ENCODE peak calls at places on chromosomes 6 and 20, in four cellular contexts. E is nephron progenitor cell, M is cardiac muscle cell, S is right atrium auricular region. U is an unnamed sample.

GRCh38 chr6:15770347-15771143 is 107.7 kb upstream of the DTNBP1 start:
- DNase-seq in E (no peak), M (no peak), S (no peak), U (no peak)

GRCh38 chr6:27547157-27548075 is 74.5 kb upstream of the ZNF184 start:
- DNase-seq in E (peak), M (peak), S (no peak), U (peak)

GRCh38 chr6:115882174-115882573 is 178.5 kb downstream of the FRK start:
- DNase-seq in E (no peak), M (no peak), S (no peak), U (no peak)

GRCh38 chr6:33824461-33825154 is 20.8 kb upstream of the MLN start:
- DNase-seq in E (no peak), M (no peak), S (peak), U (peak)

GRCh38 chr6:166282394-166283032 is 25.7 kb downstream of the PRR18 start:
- DNase-seq in E (no peak), M (no peak), S (no peak), U (no peak)

GRCh38 chr6:56708810-56709597 is 66.3 kb upstream of the DST start:
- DNase-seq in E (no peak), M (peak), S (no peak), U (peak)

GRCh38 chr20:38355161-38356012 is 9.1 kb downstream of the LBP start:
- DNase-seq in E (no peak), M (no peak), S (no peak), U (no peak)

GRCh38 chr6:41502607-41503434 is 43.4 kb upstream of the FOXP4 start:
- DNase-seq in E (peak), M (no peak), S (peak), U (no peak)

GRCh38 chr20:41308290-41308691 is 9.2 kb downstream of the ZHX3 start:
- DNase-seq in E (no peak), M (no peak), S (no peak), U (peak)

GRCh38 chr6:40328376-40328987 is 258.7 kb downstream of the LRFN2 start:
- DNase-seq in E (peak), M (peak), S (no peak), U (peak)

GRCh38 chr20:24779166-24779565 is 169.9 kb upstream of the CST7 start:
- DNase-seq in E (no peak), M (no peak), S (no peak), U (no peak)

GRCh38 chr6:27541932-27542297 is 69.0 kb upstream of the ZNF184 start:
- DNase-seq in E (no peak), M (no peak), S (no peak), U (no peak)

GRCh38 chr6:3525915-3526314 is 69.1 kb upstream of the SLC22A23 start:
- DNase-seq in E (no peak), M (no peak), S (no peak), U (peak)

GRCh38 chr6:45006893-45007292 is 321.2 kb upstream of the RUNX2 start:
- DNase-seq in E (no peak), M (no peak), S (no peak), U (no peak)
- TF ChIP-seq CTCF in E (no peak), M (no peak), S (no peak), U (no peak)

DNA sequence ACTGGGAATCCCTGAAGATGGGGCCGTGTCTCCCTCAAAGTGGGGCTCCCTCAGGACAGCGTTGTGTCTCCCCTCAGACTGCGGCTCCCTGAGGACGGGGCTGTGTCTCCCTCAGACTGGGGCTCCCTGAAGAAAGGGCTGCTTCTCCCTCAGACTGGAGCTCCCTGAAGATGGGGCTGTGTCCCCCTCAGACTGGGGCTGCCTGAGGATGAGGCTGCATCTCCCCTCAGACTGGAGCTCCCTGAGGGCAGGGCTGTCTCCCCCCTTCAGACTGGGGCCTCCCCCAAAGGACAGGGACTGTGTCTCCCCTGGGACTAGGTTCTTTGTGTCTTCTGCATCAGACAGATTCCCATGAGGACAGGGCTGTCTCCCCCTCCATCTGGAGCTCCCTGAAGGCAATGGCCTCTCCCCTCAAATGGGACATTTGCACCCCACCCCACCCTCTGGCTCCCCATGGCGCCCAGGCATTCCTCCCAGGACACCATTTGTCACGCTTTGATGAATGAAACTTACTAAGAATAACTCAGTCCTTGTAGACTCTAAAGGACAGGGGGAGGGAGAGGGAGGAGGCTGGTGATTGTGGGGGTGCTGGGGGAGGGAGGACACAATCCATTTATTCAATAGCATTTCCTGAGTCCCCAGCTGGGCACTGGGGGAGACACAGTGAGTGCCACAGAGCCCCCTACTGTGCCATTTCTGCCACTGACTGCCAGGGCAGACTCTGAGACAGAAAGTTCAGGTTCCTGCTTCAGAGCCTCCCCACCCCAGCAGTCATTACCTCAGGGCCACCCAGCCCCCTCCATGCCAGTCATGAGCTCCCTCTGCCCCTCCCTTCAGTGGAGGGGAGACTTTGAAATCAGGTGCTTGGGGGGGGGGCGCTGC is 122.4 kb downstream of the MRPL14 start:
- DNase-seq in E (no peak), M (peak), S (no peak), U (peak)
- TF ChIP-seq CTCF in E (no peak), M (peak), S (peak), U (peak)

DNA sequence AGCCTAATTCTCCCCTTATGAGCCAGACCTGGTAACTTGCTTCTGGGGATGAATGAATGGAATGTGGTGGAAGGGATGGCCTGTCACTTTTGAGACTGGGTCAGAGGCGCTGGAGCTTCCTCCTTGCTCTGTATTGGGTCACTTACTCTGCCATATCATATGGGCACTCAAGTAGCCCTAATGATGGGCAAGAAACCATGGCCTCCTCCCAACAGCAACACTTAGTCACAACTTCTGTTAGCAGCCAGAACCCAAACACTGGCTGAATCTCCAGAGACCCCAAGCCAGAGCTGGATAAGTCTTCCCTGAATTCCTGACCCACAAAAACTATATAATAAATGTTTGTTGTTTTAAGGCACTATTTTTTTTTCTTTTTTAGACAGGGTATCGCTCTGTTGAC is 5.5 kb downstream of the E2F1 start:
- DNase-seq in E (no peak), M (no peak), S (no peak), U (no peak)
- TF ChIP-seq CTCF in E (no peak), M (no peak), S (no peak), U (no peak)

DNA sequence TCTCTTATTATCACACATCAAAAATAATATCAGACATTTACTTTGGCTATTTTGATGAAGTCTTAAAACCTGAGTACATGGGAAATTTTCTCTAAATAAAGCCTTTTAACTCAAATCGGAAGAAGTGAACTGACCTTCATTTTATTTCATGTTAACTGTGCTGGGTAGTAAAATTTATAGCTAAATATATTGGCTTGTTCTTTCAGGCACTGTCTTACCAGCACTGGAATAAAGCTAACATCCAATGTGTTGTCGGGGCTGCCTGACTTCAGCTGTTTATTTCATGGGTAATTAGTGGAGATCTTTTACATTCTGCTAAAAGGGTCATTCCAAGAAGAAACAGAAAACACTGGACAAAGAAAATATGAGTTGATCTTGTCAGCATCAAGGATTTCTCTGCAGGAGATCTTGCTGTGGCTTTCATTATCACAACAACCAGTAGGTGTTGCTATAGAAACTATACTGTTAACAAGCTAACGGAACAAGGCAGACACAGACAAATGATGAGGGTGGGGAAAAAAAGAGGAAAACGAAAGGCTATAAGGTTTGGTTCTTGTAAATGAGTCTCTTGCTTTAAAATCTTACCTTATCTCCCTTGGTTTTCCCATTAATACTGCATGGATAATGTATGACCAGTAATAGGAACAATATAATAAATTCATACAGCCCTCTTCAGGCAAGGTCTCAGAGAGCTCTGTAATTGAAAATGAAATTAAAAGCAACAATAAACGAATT is 206.9 kb downstream of the SIM1 start:
- DNase-seq in E (no peak), M (no peak), S (no peak), U (peak)
- TF ChIP-seq CTCF in E (no peak), M (peak), S (no peak), U (peak)

GRCh38 chr6:131914967-131915751 is 36.0 kb downstream of the CCN2 start:
- DNase-seq in E (peak), M (peak), S (peak), U (peak)
- TF ChIP-seq CTCF in E (peak), M (peak), S (peak), U (peak)

DNA sequence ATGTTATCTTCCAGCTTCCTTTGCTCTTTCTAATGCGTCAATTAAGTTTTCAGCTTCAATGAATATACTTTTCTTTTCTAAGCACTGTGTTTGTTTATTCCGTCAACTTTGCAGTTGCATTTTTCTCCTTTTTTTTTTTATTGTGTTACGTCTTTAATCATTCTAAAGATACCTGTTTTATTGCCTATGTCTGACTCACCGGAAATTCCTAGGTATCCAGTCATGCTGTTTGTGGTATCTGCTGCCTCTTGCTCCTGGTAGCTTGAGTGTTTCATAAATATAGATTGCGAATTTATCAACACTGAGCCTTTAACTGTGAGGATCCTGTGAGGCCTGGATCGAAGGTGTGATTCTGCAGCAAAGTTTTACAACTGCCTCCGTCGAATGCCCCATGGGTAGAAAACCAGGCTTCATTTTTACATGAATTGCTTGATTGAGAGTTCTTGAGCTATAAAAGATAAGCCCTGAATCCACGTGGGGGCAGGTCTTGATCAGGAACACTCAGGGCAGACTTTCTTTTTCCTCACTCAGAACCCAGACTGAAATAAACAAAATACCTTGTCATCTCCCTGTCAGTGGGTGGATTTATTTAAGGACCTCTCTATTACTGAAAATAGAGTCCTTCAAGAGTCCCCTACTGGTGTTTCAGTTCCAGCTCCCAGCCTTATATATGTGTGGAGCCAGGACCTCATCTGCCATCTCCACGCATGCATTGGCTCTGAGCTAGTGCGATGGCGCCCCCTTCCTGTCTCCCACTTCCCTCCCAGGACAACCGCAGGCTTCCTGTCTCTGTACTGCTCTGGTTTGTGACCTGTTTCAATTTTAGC is 60.1 kb upstream of the LRRC1 start:
- DNase-seq in E (peak), M (peak), S (no peak), U (peak)
- TF ChIP-seq CTCF in E (peak), M (peak), S (peak), U (peak)

U was measured in MCF 10A.